ENCODE peak calls at places on chromosomes 12 and 14, in ten cellular contexts. D is HAP-1; U is aorta; Z is hypothalamus; Q is KG1; Y is mesenchymal stem cell; H is endothelial cell; X is activated CD4-positive, alpha-beta T cell treated with anti-CD3 and anti-CD28 coated beads, Interleukin-2, amount 50 U/mL, for 4 hours; I is omental fat pad; T is mucosa of descending colon. E is an unnamed sample.

GRCh38 chr14:69573841-69574265 is 818 bp downstream of the CCDC177 start:
- DNase-seq in Y (no peak), X (no peak), Q (no peak), T (no peak), U (no peak), I (no peak), Z (peak), D (peak), H (no peak), E (no peak)

GRCh38 chr12:9925746-9926393 is 6.3 kb downstream of the CLEC2A start:
- DNase-seq in Q (no peak), T (no peak), Z (no peak), U (no peak), H (peak), I (no peak), Y (peak), X (peak), D (peak), E (no peak)

GRCh38 chr14:83470466-83470865 is 1936.8 kb upstream of the SEL1L start:
- DNase-seq in Z (no peak), Y (no peak), D (no peak), T (no peak), X (no peak), I (no peak), H (no peak), U (no peak), Q (peak), E (no peak)

GRCh38 chr12:14845350-14845750 is 2.0 kb upstream of the ART4 start:
- DNase-seq in T (peak), Z (peak), I (no peak), H (peak), Q (no peak), X (peak), Y (peak), U (no peak), D (peak), E (no peak)

GRCh38 chr14:89276424-89276975 is 140.5 kb downstream of the FOXN3 start:
- DNase-seq in Y (peak), D (no peak), X (no peak), I (no peak), T (peak), Q (no peak), H (no peak), U (no peak), Z (no peak), E (no peak)

GRCh38 chr12:109928058-109928656 is 28.1 kb downstream of the TCHP start:
- DNase-seq in H (no peak), U (no peak), I (no peak), Z (no peak), Q (no peak), Y (no peak), T (no peak), X (no peak), D (no peak), E (no peak)

GRCh38 chr12:54360717-54361456 is 3.4 kb downstream of the GPR84 start:
- DNase-seq in I (no peak), X (peak), D (peak), Q (no peak), U (peak), H (peak), T (peak), Y (peak), Z (peak), E (peak)

GRCh38 chr12:67471810-67472209 is 176.7 kb upstream of the DYRK2 start:
- DNase-seq in Q (no peak), T (no peak), X (no peak), I (no peak), D (no peak), Y (no peak), H (no peak), Z (no peak), U (no peak), E (no peak)

GRCh38 chr12:74120644-74121043 is 417.0 kb upstream of the ATXN7L3B start:
- DNase-seq in Y (no peak), H (no peak), X (no peak), U (no peak), T (no peak), D (no peak), Q (no peak), I (no peak), Z (no peak), E (no peak)

GRCh38 chr12:24045816-24046257 is 96.4 kb upstream of the SOX5 start:
- DNase-seq in U (no peak), X (no peak), Y (peak), Z (no peak), I (no peak), Q (no peak), H (no peak), T (no peak), D (no peak), E (no peak)

GRCh38 chr12:42633594-42633993 is 44.0 kb upstream of the PRICKLE1 start:
- DNase-seq in Y (no peak), Q (no peak), Z (no peak), X (no peak), U (no peak), H (no peak), D (no peak), I (no peak), T (no peak), E (no peak)

GRCh38 chr12:18886962-18887361 is 149.0 kb downstream of the CAPZA3 start:
- DNase-seq in I (no peak), Q (no peak), X (no peak), U (no peak), T (no peak), D (no peak), H (no peak), Y (no peak), Z (no peak), E (no peak)

GRCh38 chr14:85281921-85282320 is 248.0 kb upstream of the FLRT2 start:
- DNase-seq in D (no peak), Y (peak), Z (no peak), I (no peak), X (no peak), T (no peak), Q (no peak), U (no peak), H (no peak), E (no peak)

GRCh38 chr12:15532364-15532977 is 210.2 kb downstream of the PTPRO start:
- DNase-seq in H (peak), D (peak), I (no peak), Y (peak), Q (no peak), U (no peak), T (peak), X (peak), Z (no peak), E (no peak)

GRCh38 chr12:52130695-52131094 is 51.2 kb downstream of the SMIM41 start:
- DNase-seq in T (no peak), X (no peak), U (peak), Y (no peak), Z (no peak), H (no peak), Q (no peak), D (no peak), I (no peak), E (no peak)

GRCh38 chr14:101369194-101369915 is 191.9 kb upstream of the DIO3 start:
- DNase-seq in X (no peak), Q (no peak), T (no peak), D (no peak), H (no peak), U (peak), I (no peak), Y (no peak), Z (no peak), E (no peak)

GRCh38 chr12:14937689-14938088 is 648 bp downstream of the ERP27 start:
- DNase-seq in T (no peak), D (no peak), U (no peak), Z (no peak), Q (no peak), I (no peak), X (no peak), H (no peak), Y (no peak), E (no peak)

GRCh38 chr14:103067231-103067954 is 10.0 kb upstream of the CDC42BPB start:
- DNase-seq in Q (no peak), U (no peak), H (no peak), T (peak), X (no peak), Y (peak), Z (no peak), I (no peak), D (no peak), E (no peak)

GRCh38 chr14:40312296-40312695 is 880.1 kb upstream of the FBXO33 start:
- DNase-seq in T (no peak), H (no peak), Y (no peak), Z (no peak), X (no peak), U (no peak), I (no peak), D (no peak), Q (no peak), E (no peak)

E was measured in nucleus accumbens.